ENCODE peak calls at places on chromosomes 5 and 9, in six cellular contexts. E, P, A, W, L and B are unnamed samples.
A peak's percentile ranks its signal among the peaks of the same experiment; 100 is the strongest.

GRCh38 chr5:55416306-55416705 is 108.5 kb downstream of the MTREX start:
- DNase-seq in E (no peak), P (no peak), A (no peak), W (no peak), L (no peak), B (no peak)

GRCh38 chr5:26024774-26025173 is 1013.6 kb downstream of the CDH9 start:
- DNase-seq in E (no peak), P (peak; percentile 15), A (no peak), W (no peak), L (no peak), B (no peak)

GRCh38 chr9:88766778-88767503 is 224.3 kb upstream of the S1PR3 start:
- DNase-seq in E (no peak), P (no peak), A (no peak), W (no peak), L (no peak), B (peak; percentile 47)

GRCh38 chr5:131545856-131546255 is 89.2 kb downstream of the RAPGEF6 start:
- DNase-seq in E (no peak), P (no peak), A (no peak), W (no peak), L (no peak), B (no peak)

GRCh38 chr9:38090170-38090569 is 21.1 kb upstream of the SHB start:
- DNase-seq in E (no peak), P (no peak), A (no peak), W (no peak), L (no peak), B (no peak)

GRCh38 chr5:35436441-35437057 is 181.1 kb upstream of the SPEF2 start:
- DNase-seq in E (peak; percentile 42), P (peak; percentile 74), A (peak; percentile 46), W (no peak), L (no peak), B (peak; percentile 55)

GRCh38 chr5:123875444-123876264 is 363.7 kb downstream of the CSNK1G3 start:
- DNase-seq in E (peak; percentile 36), P (peak; percentile 75), A (no peak), W (no peak), L (peak; percentile 53), B (peak; percentile 83)

GRCh38 chr5:54704341-54704740 is 186.8 kb downstream of the SNX18 start:
- DNase-seq in E (no peak), P (no peak), A (no peak), W (no peak), L (no peak), B (peak; percentile 58)

GRCh38 chr5:155522540-155522939 is 509.0 kb downstream of the KIF4B start:
- DNase-seq in E (no peak), P (no peak), A (no peak), W (no peak), L (no peak), B (no peak)

GRCh38 chr5:67268233-67269011 is 71.8 kb upstream of the CD180 start:
- DNase-seq in E (peak; percentile 77), P (peak; percentile 31), A (no peak), W (no peak), L (peak; percentile 81), B (peak; percentile 91)

GRCh38 chr5:138873096-138873885 is 1.8 kb downstream of the LRRTM2 start:
- DNase-seq in E (no peak), P (no peak), A (no peak), W (no peak), L (no peak), B (peak; percentile 57)

GRCh38 chr5:88060194-88060593 is 208.5 kb downstream of the TMEM161B start:
- DNase-seq in E (no peak), P (no peak), A (no peak), W (no peak), L (no peak), B (no peak)

GRCh38 chr5:31781772-31782171 is 142.8 kb downstream of the PDZD2 start:
- DNase-seq in E (no peak), P (no peak), A (no peak), W (no peak), L (no peak), B (no peak)

GRCh38 chr5:103207001-103207400 is 51.6 kb upstream of the MACIR start:
- DNase-seq in E (no peak), P (no peak), A (no peak), W (no peak), L (no peak), B (no peak)

GRCh38 chr9:86352440-86353106 is 1.6 kb downstream of the TUT7 start:
- DNase-seq in E (no peak), P (no peak), A (peak; percentile 71), W (no peak), L (no peak), B (peak; percentile 13)

GRCh38 chr5:150492621-150493020 is 15.3 kb upstream of the NDST1 start:
- DNase-seq in E (no peak), P (no peak), A (no peak), W (no peak), L (no peak), B (no peak)

GRCh38 chr5:68875351-68875750 is 218.5 kb upstream of the SLC30A5 start:
- DNase-seq in E (no peak), P (no peak), A (no peak), W (no peak), L (no peak), B (no peak)

GRCh38 chr5:76958976-76959767 is 6.3 kb downstream of the CRHBP start:
- DNase-seq in E (no peak), P (peak; percentile 13), A (no peak), W (no peak), L (no peak), B (peak; percentile 67)

GRCh38 chr5:19261879-19262278 is 726.1 kb downstream of the CDH18 start:
- DNase-seq in E (no peak), P (no peak), A (no peak), W (no peak), L (no peak), B (no peak)

GRCh38 chr5:60223342-60223741 is 329.8 kb upstream of the PDE4D start:
- DNase-seq in E (no peak), P (peak; percentile 10), A (no peak), W (no peak), L (no peak), B (peak; percentile 14)

GRCh38 chr5:93601433-93602175 is 18.6 kb downstream of the NR2F1 start:
- DNase-seq in E (no peak), P (no peak), A (no peak), W (no peak), L (no peak), B (no peak)

GRCh38 chr5:170273968-170274710 is 23.4 kb downstream of the LCP2 start:
- DNase-seq in E (no peak), P (peak; percentile 9), A (peak; percentile 30), W (peak; percentile 55), L (no peak), B (peak; percentile 63)
- H3K4me1 ChIP-seq in E (no peaks in the 10 kb centered on the region), P (no peaks in the 10 kb centered on the region), A (peaks cover 48% of the 10 kb centered on the region), W (peaks cover 79% of the 10 kb centered on the region), L (peaks cover under 1% of the 10 kb centered on the region), B (no peaks in the 10 kb centered on the region)

GRCh38 chr5:43312699-43313034 is 545 bp downstream of the HMGCS1 start:
- DNase-seq in E (no peak), P (no peak), A (peak; percentile 40), W (no peak), L (no peak), B (no peak)
- H3K4me1 ChIP-seq in E (peaks cover 43% of the 10 kb centered on the region), P (peaks cover 17% of the 10 kb centered on the region), A (peaks cover 10% of the 10 kb centered on the region), W (peaks cover 10% of the 10 kb centered on the region), L (peaks cover 8% of the 10 kb centered on the region), B (peaks cover 34% of the 10 kb centered on the region)

GRCh38 chr9:130331573-130331972 is 66.0 kb downstream of the HMCN2 start:
- DNase-seq in E (peak; percentile 37), P (peak; percentile 94), A (no peak), W (no peak), L (peak; percentile 87), B (no peak)

GRCh38 chr9:130330202-130330601 is 64.6 kb downstream of the HMCN2 start:
- DNase-seq in E (no peak), P (peak; percentile 81), A (no peak), W (no peak), L (peak; percentile 57), B (no peak)

GRCh38 chr9:130329061-130329460 is 63.5 kb downstream of the HMCN2 start:
- DNase-seq in E (no peak), P (no peak), A (no peak), W (no peak), L (no peak), B (no peak)

GRCh38 chr9:130332384-130332926 is 66.9 kb downstream of the HMCN2 start:
- DNase-seq in E (no peak), P (peak; percentile 70), A (no peak), W (no peak), L (no peak), B (no peak)

GRCh38 chr9:130331061-130331460 is 65.5 kb downstream of the HMCN2 start:
- DNase-seq in E (no peak), P (no peak), A (no peak), W (no peak), L (peak; percentile 60), B (no peak)
- H3K4me1 ChIP-seq in E (no peaks in the 10 kb centered on the region), P (peaks cover 68% of the 10 kb centered on the region), A (no peaks in the 10 kb centered on the region), W (no peaks in the 10 kb centered on the region), L (peaks cover 2% of the 10 kb centered on the region), B (no peaks in the 10 kb centered on the region)

GRCh38 chr5:6556802-6557102 is 76.1 kb downstream of the NSUN2 start:
- DNase-seq in E (no peak), P (no peak), A (no peak), W (no peak), L (no peak), B (no peak)
- H3K4me1 ChIP-seq in E (no peaks in the 10 kb centered on the region), P (no peaks in the 10 kb centered on the region), A (no peaks in the 10 kb centered on the region), W (no peaks in the 10 kb centered on the region), L (no peaks in the 10 kb centered on the region), B (no peaks in the 10 kb centered on the region)

GRCh38 chr9:93204470-93205043 is 20.6 kb downstream of the WNK2 start:
- DNase-seq in E (no peak), P (no peak), A (no peak), W (no peak), L (peak; percentile 74), B (no peak)
- H3K4me1 ChIP-seq in E (peaks cover 95% of the 10 kb centered on the region), P (no peaks in the 10 kb centered on the region), A (no peaks in the 10 kb centered on the region), W (no peaks in the 10 kb centered on the region), L (peaks cover 16% of the 10 kb centered on the region), B (no peaks in the 10 kb centered on the region)

GRCh38 chr5:173743641-173744343 is 127.3 kb upstream of the BOD1 start:
- DNase-seq in E (no peak), P (no peak), A (peak; percentile 79), W (no peak), L (no peak), B (no peak)
- H3K4me1 ChIP-seq in E (no peaks in the 10 kb centered on the region), P (peaks cover 21% of the 10 kb centered on the region), A (peaks cover 36% of the 10 kb centered on the region), W (no peaks in the 10 kb centered on the region), L (no peaks in the 10 kb centered on the region), B (no peaks in the 10 kb centered on the region)

GRCh38 chr5:124905756-124906155 is 159.3 kb upstream of the ZNF608 start:
- DNase-seq in E (no peak), P (no peak), A (no peak), W (no peak), L (no peak), B (no peak)
- H3K4me1 ChIP-seq in E (peaks cover 63% of the 10 kb centered on the region), P (peaks cover 25% of the 10 kb centered on the region), A (peaks cover 48% of the 10 kb centered on the region), W (no peaks in the 10 kb centered on the region), L (peaks cover 6% of the 10 kb centered on the region), B (peaks cover 58% of the 10 kb centered on the region)

DNA sequence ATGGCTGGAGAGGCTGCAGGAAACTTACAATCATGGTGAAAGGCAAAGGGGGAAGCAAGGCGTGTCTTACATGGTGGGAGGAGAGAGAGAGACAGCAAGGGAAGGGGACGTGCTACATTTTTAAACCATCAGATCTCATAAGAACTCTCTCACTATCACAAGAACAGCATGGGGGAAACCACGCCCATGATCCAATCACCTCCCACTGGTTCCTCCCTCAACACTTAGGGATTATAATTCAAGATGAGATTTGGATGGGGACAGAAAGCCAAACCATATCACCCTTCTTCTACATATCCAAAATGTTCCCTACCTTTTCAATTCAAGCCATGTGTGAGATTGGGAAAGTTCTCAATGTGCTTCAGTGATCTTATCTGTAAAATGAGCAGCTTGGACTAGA is 22.9 kb upstream of the GLRX start:
- DNase-seq in E (no peak), P (no peak), A (no peak), W (no peak), L (no peak), B (peak; percentile 51)
- H3K4me1 ChIP-seq in E (peaks cover 5% of the 10 kb centered on the region), P (peaks cover 3% of the 10 kb centered on the region), A (peaks cover 20% of the 10 kb centered on the region), W (peaks cover 12% of the 10 kb centered on the region), L (no peaks in the 10 kb centered on the region), B (no peaks in the 10 kb centered on the region)